ENCODE peak calls at places on chromosomes 13 and 19, in seven cellular contexts. P, V, X, O, J, S and B are unnamed samples.
A peak's percentile ranks its signal among the peaks of the same experiment; 100 is the strongest.

GRCh38 chr13:114026128-114026880 is 52.4 kb upstream of the C13orf46 start:
- DNase-seq in P (no peak), V (no peak), X (no peak), O (no peak), J (no peak), S (no peak), B (no peak)

GRCh38 chr19:30102239-30102638 is 160.2 kb downstream of the URI1 start:
- DNase-seq in P (no peak), V (no peak), X (no peak), O (no peak), J (no peak), S (no peak), B (no peak)

GRCh38 chr13:24927810-24928404 is 163.9 kb downstream of the RNF17 start:
- DNase-seq in P (no peak), V (no peak), X (no peak), O (no peak), J (no peak), S (peak; percentile 22), B (no peak)

GRCh38 chr19:38004505-38005223 is 97.7 kb downstream of the SIPA1L3 start:
- DNase-seq in P (peak; percentile 72), V (peak; percentile 93), X (peak; percentile 92), O (peak; percentile 90), J (peak; percentile 96), S (peak; percentile 44), B (no peak)

GRCh38 chr19:8638078-8638619 is 7.7 kb downstream of the NFILZ start:
- DNase-seq in P (no peak), V (no peak), X (no peak), O (no peak), J (peak; percentile 62), S (peak; percentile 73), B (no peak)

GRCh38 chr13:98265669-98266551 is 88.8 kb upstream of the RNF113B start:
- DNase-seq in P (no peak), V (no peak), X (peak; percentile 42), O (no peak), J (no peak), S (peak; percentile 78), B (no peak)

GRCh38 chr19:30170081-30170480 is 202.1 kb upstream of the ZNF536 start:
- DNase-seq in P (no peak), V (no peak), X (no peak), O (no peak), J (no peak), S (no peak), B (no peak)

GRCh38 chr13:109764474-109765292 is 21.7 kb downstream of the IRS2 start:
- DNase-seq in P (no peak), V (no peak), X (no peak), O (no peak), J (no peak), S (no peak), B (no peak)

GRCh38 chr19:4870025-4870700 is 2.7 kb upstream of the PLIN3 start:
- DNase-seq in P (peak; percentile 60), V (peak; percentile 81), X (peak; percentile 91), O (no peak), J (peak; percentile 92), S (peak; percentile 57), B (no peak)

GRCh38 chr19:9981406-9982260 is 28.7 kb downstream of the COL5A3 start:
- DNase-seq in P (no peak), V (no peak), X (peak; percentile 46), O (no peak), J (no peak), S (no peak), B (no peak)

GRCh38 chr19:49807174-49807830 is 5.8 kb downstream of the FUZ start:
- DNase-seq in P (no peak), V (no peak), X (no peak), O (no peak), J (no peak), S (no peak), B (no peak)

GRCh38 chr19:46299004-46299509 is 2.2 kb downstream of the HIF3A start:
- DNase-seq in P (no peak), V (no peak), X (peak; percentile 87), O (peak; percentile 94), J (peak; percentile 97), S (peak; percentile 94), B (no peak)

GRCh38 chr19:54674021-54674617 is 11.3 kb downstream of the LILRB4 start:
- DNase-seq in P (no peak), V (no peak), X (no peak), O (peak; percentile 15), J (peak; percentile 40), S (no peak), B (no peak)